ENCODE peak calls at places on chromosomes 6 and 20, in nine cellular contexts. H is HCT116; U is left cardiac atrium; Y is GM23338; A is left ventricle myocardium inferior; O is T-helper 9 cell; V is mucosa of descending colon; S is activated B cell treated with CpG ODN at 0.5 μM for 24 hours; Z is stimulated activated CD4-positive, alpha-beta T cell treated with anti-CD3 and anti-CD28 coated beads, Interleukin-15, amount 100 ng/mL, for 1 hour. X is an unnamed sample.

GRCh38 chr20:35079472-35080347 is 12.9 kb downstream of the TRPC4AP start:
- DNase-seq in H (no peak), U (no peak), Y (no peak), A (no peak), O (no peak), V (no peak), S (no peak), Z (no peak), X (no peak)

GRCh38 chr20:19048898-19049889 is 163.2 kb upstream of the SLC24A3 start:
- DNase-seq in H (no peak), U (no peak), Y (no peak), A (peak), O (no peak), V (peak), S (no peak), Z (no peak), X (no peak)

GRCh38 chr6:42960243-42961019 is at the start of gene GNMT:
- DNase-seq in H (no peak), U (peak), Y (peak), A (peak), O (peak), V (peak), S (peak), Z (no peak), X (peak)

GRCh38 chr6:133499662-133500061 is 258.5 kb downstream of the EYA4 start:
- DNase-seq in H (no peak), U (no peak), Y (no peak), A (no peak), O (no peak), V (no peak), S (no peak), Z (no peak), X (no peak)

GRCh38 chr20:49320460-49320859 is 42.6 kb upstream of the ZNFX1 start:
- DNase-seq in H (peak), U (no peak), Y (peak), A (no peak), O (no peak), V (no peak), S (no peak), Z (no peak), X (no peak)

GRCh38 chr6:157224957-157225574 is 98.3 kb downstream of the TMEM242 start:
- DNase-seq in H (no peak), U (no peak), Y (no peak), A (no peak), O (no peak), V (no peak), S (no peak), Z (no peak), X (no peak)

GRCh38 chr6:152648090-152648489 is 10.9 kb upstream of the SYNE1 start:
- DNase-seq in H (no peak), U (no peak), Y (no peak), A (no peak), O (no peak), V (no peak), S (no peak), Z (no peak), X (no peak)

GRCh38 chr20:14360386-14360785 is 23.0 kb upstream of the FLRT3 start:
- DNase-seq in H (no peak), U (no peak), Y (no peak), A (no peak), O (no peak), V (no peak), S (no peak), Z (no peak), X (no peak)

GRCh38 chr6:112827793-112828192 is 480.7 kb downstream of the RFPL4B start:
- DNase-seq in H (no peak), U (peak), Y (no peak), A (peak), O (no peak), V (no peak), S (no peak), Z (no peak), X (no peak)

GRCh38 chr6:134948708-134949107 is 1.2 kb downstream of the ALDH8A1 start:
- DNase-seq in H (no peak), U (no peak), Y (no peak), A (no peak), O (no peak), V (no peak), S (no peak), Z (no peak), X (no peak)

GRCh38 chr6:49776444-49776843 is 10.6 kb downstream of the PGK2 start:
- DNase-seq in H (no peak), U (no peak), Y (no peak), A (no peak), O (no peak), V (no peak), S (no peak), Z (no peak), X (no peak)

GRCh38 chr6:34953084-34954025 is 64.3 kb downstream of the ANKS1A start:
- DNase-seq in H (peak), U (no peak), Y (no peak), A (no peak), O (no peak), V (no peak), S (no peak), Z (no peak), X (no peak)

GRCh38 chr6:158630944-158631616 is 13.5 kb downstream of the DYNLT1 start:
- DNase-seq in H (no peak), U (peak), Y (no peak), A (peak), O (no peak), V (peak), S (no peak), Z (no peak), X (no peak)

GRCh38 chr6:170184324-170184723 is 106.6 kb downstream of the DLL1 start:
- DNase-seq in H (no peak), U (no peak), Y (no peak), A (no peak), O (no peak), V (no peak), S (no peak), Z (no peak), X (no peak)

GRCh38 chr6:43990275-43990626 is 137.0 kb downstream of the MRPL14 start:
- DNase-seq in H (no peak), U (peak), Y (no peak), A (peak), O (no peak), V (no peak), S (no peak), Z (no peak), X (peak)

GRCh38 chr20:38842558-38842981 is 37.1 kb downstream of the PPP1R16B start:
- DNase-seq in H (no peak), U (no peak), Y (peak), A (no peak), O (no peak), V (peak), S (peak), Z (peak), X (no peak)

GRCh38 chr6:35471836-35472345 is 3.7 kb downstream of the RPL10A start:
- DNase-seq in H (no peak), U (no peak), Y (no peak), A (no peak), O (no peak), V (no peak), S (no peak), Z (no peak), X (no peak)

GRCh38 chr6:30061766-30062458 is 847 bp downstream of the POLR1H start:
- DNase-seq in H (no peak), U (no peak), Y (peak), A (no peak), O (peak), V (peak), S (no peak), Z (no peak), X (no peak)

GRCh38 chr20:8043687-8044278 is 24.2 kb upstream of the TMX4 start:
- DNase-seq in H (peak), U (no peak), Y (peak), A (no peak), O (no peak), V (no peak), S (no peak), Z (no peak), X (no peak)

GRCh38 chr6:116649129-116649528 is 19.4 kb downstream of the ZUP1 start:
- DNase-seq in H (no peak), U (no peak), Y (no peak), A (no peak), O (no peak), V (no peak), S (no peak), Z (no peak), X (no peak)

GRCh38 chr20:51334609-51335008 is 207.9 kb downstream of the NFATC2 start:
- DNase-seq in H (no peak), U (no peak), Y (no peak), A (no peak), O (no peak), V (no peak), S (no peak), Z (no peak), X (no peak)

GRCh38 chr6:154590770-154591169 is 80.3 kb upstream of the CNKSR3 start:
- DNase-seq in H (no peak), U (no peak), Y (no peak), A (no peak), O (no peak), V (no peak), S (no peak), Z (no peak), X (no peak)

GRCh38 chr6:108341312-108341711 is 46.5 kb downstream of the AFG1L start:
- DNase-seq in H (no peak), U (no peak), Y (no peak), A (no peak), O (no peak), V (no peak), S (no peak), Z (no peak), X (no peak)

GRCh38 chr6:91710356-91710755 is 1123.5 kb upstream of the MAP3K7 start:
- DNase-seq in H (no peak), U (no peak), Y (no peak), A (no peak), O (no peak), V (no peak), S (no peak), Z (no peak), X (no peak)

GRCh38 chr20:4065405-4065841 is 50.1 kb upstream of the RNF24 start:
- DNase-seq in H (no peak), U (no peak), Y (no peak), A (no peak), O (no peak), V (no peak), S (no peak), Z (no peak), X (no peak)

GRCh38 chr20:51797357-51798025 is 4.8 kb downstream of the SALL4 start:
- DNase-seq in H (no peak), U (no peak), Y (peak), A (no peak), O (no peak), V (no peak), S (no peak), Z (no peak), X (no peak)

GRCh38 chr20:43389231-43389630 is 68.5 kb upstream of the SRSF6 start:
- DNase-seq in H (no peak), U (peak), Y (no peak), A (peak), O (no peak), V (no peak), S (no peak), Z (no peak), X (no peak)

GRCh38 chr6:146095481-146095880 is 66.6 kb downstream of the GRM1 start:
- DNase-seq in H (no peak), U (no peak), Y (no peak), A (no peak), O (no peak), V (no peak), S (no peak), Z (no peak), X (no peak)

GRCh38 chr6:15358579-15359327 is 112.9 kb downstream of the JARID2 start:
- DNase-seq in H (no peak), U (no peak), Y (no peak), A (no peak), O (no peak), V (no peak), S (no peak), Z (no peak), X (no peak)